ENCODE peak calls at places on chromosomes 1 and 21, in four cellular contexts. D is stomach, P is endothelial cell of umbilical vein, G is IMR-90. U is an unnamed sample.
A peak's percentile ranks its signal among the peaks of the same experiment; 100 is the strongest.

GRCh38 chr1:1212780-1213152 is 1.2 kb downstream of the TNFRSF4 start:
- DNase-seq in G (peak; percentile 11), P (peak; percentile 39), D (peak; percentile 53), U (peak; percentile 51)

GRCh38 chr1:42081475-42081874 is 71.7 kb upstream of the GUCA2B start:
- DNase-seq in P (no peak), G (no peak), D (peak; percentile 73), U (no peak)

GRCh38 chr1:205316179-205316578 is 5.4 kb downstream of the NUAK2 start:
- DNase-seq in G (no peak), D (no peak), P (no peak), U (no peak)

GRCh38 chr1:30527511-30528140 is 195.8 kb downstream of the MATN1 start:
- DNase-seq in P (no peak), G (no peak), D (peak; percentile 21), U (no peak)

GRCh38 chr1:7388141-7388487 is 383.0 kb upstream of the VAMP3 start:
- DNase-seq in P (no peak), D (peak; percentile 26), G (no peak), U (no peak)

GRCh38 chr1:180267761-180268555 is 37.9 kb downstream of the LHX4 start:
- DNase-seq in G (no peak), P (no peak), D (no peak), U (no peak)

GRCh38 chr1:119316870-119317416 is 51.6 kb upstream of the HAO2 start:
- DNase-seq in G (no peak), P (no peak), D (no peak), U (no peak)

GRCh38 chr1:2470290-2471158 is 5.6 kb upstream of the PLCH2 start:
- DNase-seq in P (no peak), D (no peak), G (no peak), U (no peak)

GRCh38 chr1:197985340-197985739 is 68.2 kb downstream of the LHX9 start:
- DNase-seq in G (peak; percentile 13), P (no peak), D (no peak), U (no peak)

GRCh38 chr1:161192476-161193465 is 6.1 kb downstream of the ADAMTS4 start:
- DNase-seq in G (peak; percentile 65), D (peak; percentile 72), P (peak; percentile 68), U (peak; percentile 74)

GRCh38 chr1:244730934-244731434 is 78.1 kb downstream of the DESI2 start:
- DNase-seq in G (no peak), D (no peak), P (peak; percentile 10), U (no peak)

GRCh38 chr1:226403522-226404034 is 4.3 kb downstream of the PARP1 start:
- DNase-seq in P (peak; percentile 6), D (no peak), G (peak; percentile 8), U (no peak)
- H3K4me3 ChIP-seq in P (no peak overlapping the region), D (no peak overlapping the region), G (no peak overlapping the region), U (no peak overlapping the region)

DNA sequence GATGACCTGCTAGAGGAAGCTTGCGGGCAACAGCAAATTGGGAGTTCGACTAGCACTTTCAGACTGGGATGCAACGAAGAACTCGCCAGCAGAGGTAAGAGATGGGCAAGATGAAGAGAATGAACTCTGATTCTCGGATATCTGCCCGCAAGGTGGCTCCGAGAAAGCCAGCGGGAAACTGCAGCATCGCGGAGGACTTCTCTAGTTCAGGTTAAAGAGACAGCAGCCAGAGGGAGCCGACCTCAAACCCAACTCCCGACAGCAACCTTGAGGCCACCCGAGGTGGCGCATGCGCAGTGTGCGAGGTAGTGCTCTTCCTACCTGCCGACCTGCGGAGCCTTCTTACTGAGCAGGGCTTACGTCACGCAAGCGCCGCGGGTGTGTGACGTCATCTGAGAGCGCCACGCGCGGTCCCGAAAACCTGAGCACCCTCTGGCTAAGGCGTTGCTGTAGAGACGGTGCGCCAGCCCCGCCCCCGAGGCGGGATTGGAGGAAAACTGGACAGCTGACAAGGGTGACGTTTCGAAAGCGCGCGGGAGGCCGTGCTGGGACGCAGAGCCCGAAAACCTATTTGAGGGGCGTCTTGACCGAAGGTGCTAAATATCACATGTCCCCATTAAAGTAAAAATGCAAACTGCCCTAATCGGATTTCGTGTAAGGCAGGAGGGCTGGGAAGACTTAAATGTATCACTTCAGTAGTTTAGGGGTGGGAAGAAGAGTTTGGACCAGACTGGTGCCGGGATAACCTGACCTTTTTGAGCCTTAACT is 110.5 kb upstream of the SLC25A33 start:
- DNase-seq in G (peak; percentile 99), D (peak; percentile 100), P (peak; percentile 100), U (peak; percentile 99)
- H3K4me1 ChIP-seq in G (peaks cover 4% of the 10 kb centered on the region), D (peaks cover 3% of the 10 kb centered on the region), P (peaks cover 10% of the 10 kb centered on the region), U (peaks cover 47% of the 10 kb centered on the region)

GRCh38 chr1:223835754-223836153 is 10.0 kb downstream of the TP53BP2 start:
- DNase-seq in P (no peak), G (no peak), D (no peak), U (no peak)
- H3K4me3 ChIP-seq in P (no peak overlapping the region), G (no peak overlapping the region), D (no peak overlapping the region), U (no peak overlapping the region)

DNA sequence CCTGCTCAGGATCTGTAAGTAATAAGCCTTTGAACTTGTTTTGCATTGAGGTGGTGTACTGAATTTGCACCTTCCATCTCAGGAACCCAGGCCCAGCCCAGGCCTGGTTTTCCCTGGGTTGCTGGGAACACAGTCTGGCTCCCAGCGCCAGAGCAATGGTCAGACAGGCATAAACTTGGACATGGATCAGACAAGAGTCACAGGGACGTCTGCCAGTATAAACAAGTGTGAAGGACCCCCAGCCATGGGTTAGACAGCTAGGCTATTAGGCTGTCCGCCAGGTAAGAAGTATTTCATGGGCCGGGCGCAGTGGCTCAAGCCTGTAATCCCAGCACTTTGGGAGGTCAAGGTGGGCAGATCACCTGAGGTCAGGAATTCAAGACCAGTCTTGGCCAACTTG is 5.5 kb downstream of the IFNLR1 start:
- DNase-seq in D (no peak), P (no peak), G (no peak), U (no peak)
- H3K4me1 ChIP-seq in D (peaks cover 5% of the 10 kb centered on the region), P (no peaks in the 10 kb centered on the region), G (no peaks in the 10 kb centered on the region), U (peaks cover 7% of the 10 kb centered on the region)

DNA sequence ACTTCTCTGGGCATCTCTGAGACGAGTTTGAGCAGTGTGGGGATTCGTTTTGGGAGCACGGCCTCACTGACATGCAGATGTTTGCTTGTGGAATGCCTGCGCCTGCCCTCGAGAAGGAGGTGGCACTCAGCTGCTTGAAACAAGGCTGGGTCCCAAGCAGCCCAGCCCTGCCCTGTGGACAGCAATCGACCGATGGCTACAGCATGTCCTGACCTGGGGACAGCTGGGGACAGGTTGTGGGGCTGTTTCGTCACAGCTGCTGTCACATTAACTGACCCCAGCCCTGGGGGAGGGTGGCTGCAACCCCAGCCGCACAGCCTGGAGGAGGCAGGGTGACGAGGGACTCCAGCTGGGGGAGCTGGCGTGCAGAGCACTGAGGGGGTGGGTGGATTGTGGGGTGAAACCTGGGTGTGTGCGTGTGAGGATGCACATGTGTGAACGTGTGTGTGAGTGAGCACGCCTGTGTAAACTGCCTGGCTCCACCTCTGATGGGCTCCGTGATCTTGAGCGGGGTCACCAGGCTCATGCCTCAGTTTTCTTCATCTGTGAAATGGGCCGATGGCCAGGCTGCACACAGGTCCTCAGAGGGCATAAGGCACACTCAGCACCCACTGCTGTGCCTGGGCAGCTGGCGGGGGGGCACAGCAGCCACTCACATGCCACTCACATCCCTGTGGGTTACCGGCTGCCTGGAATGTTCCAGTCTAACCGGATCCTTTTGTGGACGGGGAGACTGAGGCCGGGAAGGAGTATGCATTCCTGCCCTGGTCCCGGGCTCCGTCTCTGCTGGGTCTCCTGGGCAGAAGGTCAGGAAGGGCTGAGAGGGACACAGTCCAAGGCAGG is 49.3 kb downstream of the COL18A1 start:
- DNase-seq in D (no peak), P (no peak), G (no peak), U (no peak)
- H3K4me3 ChIP-seq in D (no peak overlapping the region), P (no peak overlapping the region), G (no peak overlapping the region), U (no peak overlapping the region)

GRCh38 chr1:93717639-93718038 is 36.0 kb upstream of the BCAR3 start:
- DNase-seq in D (no peak), P (no peak), G (no peak), U (no peak)
- H3K4me1 ChIP-seq in D (peaks cover 5% of the 10 kb centered on the region), P (peaks cover 15% of the 10 kb centered on the region), G (peaks cover 4% of the 10 kb centered on the region), U (peaks cover 17% of the 10 kb centered on the region)

U was measured in CD4-positive, alpha-beta memory T cell.